ENCODE peak calls at places on chromosomes 3 and 15, in five cellular contexts. One of them, this sample, is unnamed.

GRCh38 chr3:139514741-139515140 is 24.8 kb downstream of the RBP1 start:
- DNase-seq in HepG2: no peak
- DNase-seq in K562: no peak
- DNase-seq in A549: no peak
- DNase-seq in GM23338: no peak
- DNase-seq in this sample: no peak

GRCh38 chr3:492586-493296 is 296.2 kb downstream of the CHL1 start:
- DNase-seq in GM23338: peak; percentile 17
- DNase-seq in HepG2: no peak
- DNase-seq in A549: no peak
- DNase-seq in K562: no peak
- DNase-seq in this sample: no peak

GRCh38 chr3:178206554-178206953 is 329.7 kb upstream of the KCNMB2 start:
- DNase-seq in HepG2: no peak
- DNase-seq in A549: no peak
- DNase-seq in GM23338: no peak
- DNase-seq in K562: no peak
- DNase-seq in this sample: no peak

GRCh38 chr3:140050977-140051957 is 116.3 kb downstream of the CLSTN2 start:
- DNase-seq in HepG2: peak; percentile 2
- DNase-seq in K562: peak; percentile 24
- DNase-seq in A549: no peak
- DNase-seq in GM23338: peak; percentile 60
- DNase-seq in this sample: no peak

GRCh38 chr15:31216210-31216911 is 110.3 kb upstream of the KLF13 start:
- DNase-seq in GM23338: peak; percentile 78
- DNase-seq in K562: peak; percentile 31
- DNase-seq in A549: peak; percentile 94
- DNase-seq in HepG2: peak; percentile 83
- DNase-seq in this sample: no peak

GRCh38 chr15:68372291-68372811 is 59.6 kb downstream of the ITGA11 start:
- DNase-seq in A549: peak; percentile 46
- DNase-seq in HepG2: peak; percentile 16
- DNase-seq in GM23338: peak; percentile 80
- DNase-seq in K562: peak; percentile 27
- DNase-seq in this sample: no peak

GRCh38 chr15:71261418-71261817 is 146.1 kb downstream of the THSD4 start:
- DNase-seq in A549: no peak
- DNase-seq in K562: no peak
- DNase-seq in GM23338: no peak
- DNase-seq in HepG2: no peak
- DNase-seq in this sample: no peak

GRCh38 chr3:129845956-129846355 is 47.6 kb downstream of the TMCC1 start:
- DNase-seq in GM23338: no peak
- DNase-seq in HepG2: no peak
- DNase-seq in K562: no peak
- DNase-seq in A549: no peak
- DNase-seq in this sample: no peak

GRCh38 chr15:96121521-96121920 is 209.0 kb upstream of the NR2F2 start:
- DNase-seq in GM23338: no peak
- DNase-seq in A549: no peak
- DNase-seq in K562: no peak
- DNase-seq in HepG2: no peak
- DNase-seq in this sample: no peak

GRCh38 chr3:23165571-23165970 is 37.6 kb upstream of the UBE2E2 start:
- DNase-seq in GM23338: no peak
- DNase-seq in K562: no peak
- DNase-seq in HepG2: no peak
- DNase-seq in A549: no peak
- DNase-seq in this sample: no peak

GRCh38 chr3:172194702-172195392 is 155.5 kb downstream of the FNDC3B start:
- DNase-seq in K562: peak; percentile 29
- DNase-seq in GM23338: peak; percentile 87
- DNase-seq in A549: peak; percentile 66
- DNase-seq in HepG2: no peak
- DNase-seq in this sample: no peak

GRCh38 chr15:25241241-25241801 is 197.5 kb downstream of the UBE3A start:
- DNase-seq in GM23338: no peak
- DNase-seq in A549: no peak
- DNase-seq in HepG2: no peak
- DNase-seq in K562: no peak
- DNase-seq in this sample: no peak

GRCh38 chr3:127467386-127467785 is 123.1 kb downstream of the TPRA1 start:
- DNase-seq in K562: no peak
- DNase-seq in A549: no peak
- DNase-seq in GM23338: peak; percentile 60
- DNase-seq in HepG2: no peak
- DNase-seq in this sample: no peak

GRCh38 chr3:100260081-100260684 is 609 bp upstream of the TBC1D23 start:
- DNase-seq in K562: peak; percentile 61
- DNase-seq in HepG2: peak; percentile 35
- DNase-seq in GM23338: peak; percentile 81
- DNase-seq in A549: no peak
- DNase-seq in this sample: no peak

GRCh38 chr3:46640927-46641326 is 28.6 kb downstream of the FAM240A start:
- DNase-seq in GM23338: no peak
- DNase-seq in HepG2: no peak
- DNase-seq in A549: no peak
- DNase-seq in K562: no peak
- DNase-seq in this sample: no peak

GRCh38 chr3:126131881-126132750 is 48.2 kb upstream of the SLC41A3 start:
- DNase-seq in HepG2: no peak
- DNase-seq in A549: no peak
- DNase-seq in GM23338: no peak
- DNase-seq in K562: no peak
- DNase-seq in this sample: no peak

GRCh38 chr3:125213946-125214542 is 1.5 kb upstream of the SLC12A8 start:
- DNase-seq in HepG2: no peak
- DNase-seq in GM23338: peak; percentile 72
- DNase-seq in K562: no peak
- DNase-seq in A549: no peak
- DNase-seq in this sample: no peak

GRCh38 chr3:169243122-169243521 is 420.4 kb downstream of the MECOM start:
- DNase-seq in A549: no peak
- DNase-seq in K562: no peak
- DNase-seq in HepG2: no peak
- DNase-seq in GM23338: no peak
- DNase-seq in this sample: no peak

GRCh38 chr3:46929324-46929723 is 47.2 kb downstream of the CCDC12 start:
- DNase-seq in HepG2: no peak
- DNase-seq in K562: no peak
- DNase-seq in A549: no peak
- DNase-seq in GM23338: no peak
- DNase-seq in this sample: no peak

GRCh38 chr15:68252925-68253534 is 23.5 kb upstream of the CLN6 start:
- DNase-seq in A549: peak; percentile 88
- DNase-seq in GM23338: peak; percentile 92
- DNase-seq in HepG2: peak; percentile 72
- DNase-seq in K562: peak; percentile 62
- DNase-seq in this sample: peak; percentile 26

GRCh38 chr3:132721479-132722164 is 587 bp downstream of the NPHP3 start:
- DNase-seq in K562: peak; percentile 23
- DNase-seq in A549: peak; percentile 70
- DNase-seq in HepG2: peak; percentile 59
- DNase-seq in GM23338: peak; percentile 82
- DNase-seq in this sample: no peak

GRCh38 chr3:58419782-58420512 is 13.7 kb downstream of the PDHB start:
- DNase-seq in HepG2: no peak
- DNase-seq in A549: no peak
- DNase-seq in K562: no peak
- DNase-seq in GM23338: no peak
- DNase-seq in this sample: peak; percentile 32

GRCh38 chr3:191499307-191500125 is 38.6 kb downstream of the PYDC2 start:
- DNase-seq in GM23338: peak; percentile 13
- DNase-seq in HepG2: no peak
- DNase-seq in A549: no peak
- DNase-seq in K562: peak; percentile 48
- DNase-seq in this sample: no peak

GRCh38 chr3:127066635-127067034 is 83.7 kb downstream of the PLXNA1 start:
- DNase-seq in K562: no peak
- DNase-seq in HepG2: no peak
- DNase-seq in GM23338: no peak
- DNase-seq in A549: no peak
- DNase-seq in this sample: no peak

GRCh38 chr3:168024537-168024941 is 71.2 kb downstream of the GOLIM4 start:
- DNase-seq in GM23338: no peak
- DNase-seq in HepG2: no peak
- DNase-seq in K562: no peak
- DNase-seq in A549: no peak
- DNase-seq in this sample: peak; percentile 21

GRCh38 chr3:31343075-31343474 is 189.7 kb upstream of the STT3B start:
- DNase-seq in GM23338: no peak
- DNase-seq in A549: no peak
- DNase-seq in HepG2: no peak
- DNase-seq in K562: no peak
- DNase-seq in this sample: no peak

GRCh38 chr3:41369838-41370237 is 170.5 kb downstream of the CTNNB1 start:
- DNase-seq in A549: no peak
- DNase-seq in GM23338: peak; percentile 21
- DNase-seq in K562: no peak
- DNase-seq in HepG2: no peak
- DNase-seq in this sample: no peak

GRCh38 chr15:99902248-99902647 is 169.0 kb upstream of the LYSMD4 start:
- DNase-seq in GM23338: no peak
- DNase-seq in A549: no peak
- DNase-seq in HepG2: no peak
- DNase-seq in K562: no peak
- DNase-seq in this sample: no peak

GRCh38 chr3:123295171-123295900 is 93.6 kb downstream of the SEC22A start:
- DNase-seq in HepG2: no peak
- DNase-seq in GM23338: no peak
- DNase-seq in K562: no peak
- DNase-seq in A549: no peak
- DNase-seq in this sample: no peak

GRCh38 chr3:94961423-94962100 is 898.7 kb downstream of the NSUN3 start:
- DNase-seq in GM23338: no peak
- DNase-seq in K562: no peak
- DNase-seq in HepG2: no peak
- DNase-seq in A549: no peak
- DNase-seq in this sample: no peak

GRCh38 chr15:32794973-32795372 is 77.2 kb downstream of the GREM1 start:
- DNase-seq in GM23338: no peak
- DNase-seq in A549: no peak
- DNase-seq in HepG2: peak; percentile 29
- DNase-seq in K562: no peak
- DNase-seq in this sample: no peak

GRCh38 chr15:65388306-65389080 is 10.7 kb upstream of the IGDCC3 start:
- DNase-seq in GM23338: no peak
- DNase-seq in K562: no peak
- DNase-seq in HepG2: no peak
- DNase-seq in A549: no peak
- DNase-seq in this sample: no peak

GRCh38 chr3:64255941-64256340 is 30.7 kb upstream of the PRICKLE2 start:
- DNase-seq in A549: no peak
- DNase-seq in GM23338: no peak
- DNase-seq in HepG2: peak; percentile 18
- DNase-seq in K562: no peak
- DNase-seq in this sample: no peak

GRCh38 chr15:72086010-72086697 is 31.8 kb downstream of the MYO9A start:
- DNase-seq in A549: no peak
- DNase-seq in K562: no peak
- DNase-seq in HepG2: no peak
- DNase-seq in GM23338: no peak
- DNase-seq in this sample: no peak

GRCh38 chr3:39407259-39407629 is 724 bp downstream of the RPSA start:
- DNase-seq in K562: no peak
- DNase-seq in HepG2: peak; percentile 23
- DNase-seq in GM23338: no peak
- DNase-seq in A549: no peak
- DNase-seq in this sample: no peak

GRCh38 chr3:134376786-134377431 is 2.7 kb upstream of the AMOTL2 start:
- DNase-seq in K562: no peak
- DNase-seq in GM23338: no peak
- DNase-seq in HepG2: no peak
- DNase-seq in A549: no peak
- DNase-seq in this sample: no peak
- TF ChIP-seq JUNB in K562: no peak
- TF ChIP-seq JUNB in GM23338: no peak
- TF ChIP-seq JUNB in HepG2: no peak
- TF ChIP-seq JUNB in A549: no peak
- TF ChIP-seq JUNB in this sample: no peak

GRCh38 chr15:66472176-66472999 is 25.2 kb downstream of the SNAPC5 start:
- DNase-seq in GM23338: no peak
- DNase-seq in HepG2: peak; percentile 35
- DNase-seq in A549: no peak
- DNase-seq in K562: no peak
- DNase-seq in this sample: peak; percentile 78
- TF ChIP-seq JUNB in GM23338: no peak
- TF ChIP-seq JUNB in HepG2: no peak
- TF ChIP-seq JUNB in A549: no peak
- TF ChIP-seq JUNB in K562: no peak
- TF ChIP-seq JUNB in this sample: peak; percentile 52

GRCh38 chr15:39429898-39430357 is 151.0 kb upstream of the THBS1 start:
- DNase-seq in GM23338: no peak
- DNase-seq in HepG2: peak; percentile 20
- DNase-seq in A549: peak; percentile 24
- DNase-seq in K562: no peak
- DNase-seq in this sample: no peak

GRCh38 chr15:39432935-39433334 is 147.9 kb upstream of the THBS1 start:
- DNase-seq in GM23338: no peak
- DNase-seq in HepG2: no peak
- DNase-seq in K562: no peak
- DNase-seq in A549: no peak
- DNase-seq in this sample: no peak

GRCh38 chr15:39430389-39430788 is 150.5 kb upstream of the THBS1 start:
- DNase-seq in HepG2: no peak
- DNase-seq in A549: no peak
- DNase-seq in K562: no peak
- DNase-seq in GM23338: no peak
- DNase-seq in this sample: no peak

GRCh38 chr15:39432007-39432406 is 148.9 kb upstream of the THBS1 start:
- DNase-seq in A549: no peak
- DNase-seq in HepG2: no peak
- DNase-seq in K562: no peak
- DNase-seq in GM23338: no peak
- DNase-seq in this sample: no peak

GRCh38 chr15:39431371-39431770 is 149.5 kb upstream of the THBS1 start:
- DNase-seq in A549: no peak
- DNase-seq in GM23338: no peak
- DNase-seq in K562: no peak
- DNase-seq in HepG2: no peak
- DNase-seq in this sample: no peak
- TF ChIP-seq JUNB in A549: no peak
- TF ChIP-seq JUNB in GM23338: no peak
- TF ChIP-seq JUNB in K562: no peak
- TF ChIP-seq JUNB in HepG2: no peak
- TF ChIP-seq JUNB in this sample: no peak

DNA sequence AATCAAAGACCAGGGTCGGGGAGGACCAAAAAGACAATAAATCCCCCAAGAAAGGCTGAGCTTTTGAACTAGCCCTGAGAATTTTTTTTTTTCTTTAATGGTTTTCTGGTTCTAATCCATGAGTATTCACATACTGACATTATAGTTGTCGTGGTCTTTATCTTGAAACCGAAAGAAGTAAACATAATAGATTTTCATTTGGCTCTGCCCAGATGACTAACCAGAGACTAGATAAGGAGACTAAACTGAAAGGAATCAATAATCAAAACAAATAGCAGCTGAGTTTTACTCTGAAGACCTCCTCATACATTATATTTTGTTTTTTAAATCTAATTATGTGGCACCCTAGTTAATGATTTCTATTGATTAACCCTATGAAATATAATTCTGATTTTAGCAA is 381.4 kb downstream of the CNTN3 start:
- DNase-seq in K562: no peak
- DNase-seq in GM23338: no peak
- DNase-seq in A549: no peak
- DNase-seq in HepG2: no peak
- DNase-seq in this sample: no peak
- TF ChIP-seq JUNB in K562: no peak
- TF ChIP-seq JUNB in GM23338: no peak
- TF ChIP-seq JUNB in A549: no peak
- TF ChIP-seq JUNB in HepG2: no peak
- TF ChIP-seq JUNB in this sample: no peak

This sample was measured in GM12878.